ENCODE peak calls at places on chromosomes 2 and 18, in nine cellular contexts. O is HCT116, V is AG08396, A is T-helper 2 cell, G is EL, E is GM06990, I is kidney tubule cell, M is NCI-H2107, J is BJ. Q is an unnamed sample.

GRCh38 chr18:2846638-2847340 is at the start of gene EMILIN2:
- DNase-seq in G (peak; percentile 68), E (peak; percentile 65), I (peak; percentile 35), V (peak; percentile 41), A (peak; percentile 14), J (no peak), O (no peak), M (no peak), Q (peak; percentile 38)

GRCh38 chr2:60560734-60561649 is 7.5 kb upstream of the BCL11A start:
- DNase-seq in O (no peak), A (no peak), J (no peak), I (peak; percentile 38), G (no peak), V (peak; percentile 24), M (no peak), E (no peak), Q (peak; percentile 53)

GRCh38 chr2:9720352-9721093 is 89.7 kb upstream of the YWHAQ start:
- DNase-seq in A (no peak), V (no peak), E (peak; percentile 49), M (no peak), O (no peak), J (no peak), I (no peak), G (no peak), Q (no peak)

GRCh38 chr18:573385-573784 is 6.8 kb upstream of the CETN1 start:
- DNase-seq in J (no peak), O (no peak), I (no peak), A (no peak), M (no peak), E (no peak), V (no peak), G (no peak), Q (no peak)

GRCh38 chr2:238745997-238746396 is 101.9 kb upstream of the TWIST2 start:
- DNase-seq in I (no peak), G (no peak), E (no peak), O (no peak), A (no peak), J (no peak), M (no peak), V (no peak), Q (no peak)

GRCh38 chr2:239177325-239177724 is 223.5 kb downstream of the HDAC4 start:
- DNase-seq in V (no peak), O (no peak), M (no peak), A (no peak), G (no peak), I (no peak), J (no peak), E (no peak), Q (no peak)

GRCh38 chr2:217906787-217907186 is 96.0 kb downstream of the TNS1 start:
- DNase-seq in G (no peak), I (no peak), E (no peak), V (peak; percentile 39), O (no peak), J (no peak), M (no peak), A (no peak), Q (no peak)

GRCh38 chr2:64325852-64326577 is 127.9 kb upstream of the LGALSL start:
- DNase-seq in V (no peak), J (no peak), I (peak; percentile 1), E (peak; percentile 82), M (no peak), O (no peak), A (no peak), G (no peak), Q (no peak)

GRCh38 chr2:191049728-191050639 is 36.0 kb upstream of the STAT1 start:
- DNase-seq in M (no peak), V (no peak), E (peak; percentile 50), J (peak; percentile 78), I (peak; percentile 51), A (no peak), G (peak; percentile 91), O (no peak), Q (peak; percentile 75)

Q was measured in fibroblast of pulmonary artery.